ENCODE peak calls at places on chromosomes 16 and 17, in four cellular contexts. H is K562, F is H1, N is HepG2. P is an unnamed sample.
A peak's percentile ranks its signal among the peaks of the same experiment; 100 is the strongest.

GRCh38 chr17:73455050-73455687 is 143.4 kb upstream of the CDC42EP4 start:
- DNase-seq in H (no peak), F (no peak), N (no peak), P (no peak)

GRCh38 chr17:45336390-45337182 is 19.8 kb upstream of the MAP3K14 start:
- DNase-seq in H (no peak), F (no peak), N (no peak), P (no peak)

GRCh38 chr16:51180719-51181494 is 29.8 kb upstream of the SALL1 start:
- DNase-seq in H (no peak), F (no peak), N (no peak), P (no peak)

GRCh38 chr16:69937465-69937951 is 13.6 kb upstream of the CLEC18A start:
- DNase-seq in H (peak; percentile 30), F (no peak), N (peak; percentile 50), P (peak; percentile 72)

GRCh38 chr17:1438593-1439083 is 17.4 kb downstream of the CRK start:
- DNase-seq in H (peak; percentile 56), F (no peak), N (no peak), P (no peak)

GRCh38 chr16:52090080-52090479 is 456.9 kb downstream of the TOX3 start:
- DNase-seq in H (no peak), F (no peak), N (no peak), P (no peak)

GRCh38 chr17:3740611-3741073 is 16.9 kb downstream of the HASPIN start:
- DNase-seq in H (no peak), F (no peak), N (no peak), P (no peak)

GRCh38 chr16:9802160-9802559 is 380.1 kb downstream of the GRIN2A start:
- DNase-seq in H (no peak), F (no peak), N (no peak), P (no peak)

GRCh38 chr16:19291459-19291858 is 5.9 kb downstream of the CLEC19A start:
- DNase-seq in H (no peak), F (no peak), N (no peak), P (no peak)

GRCh38 chr17:70073326-70073725 is 1.7 kb upstream of the KCNJ16 start:
- DNase-seq in H (no peak), F (no peak), N (no peak), P (no peak)

GRCh38 chr17:33968350-33969044 is 286.6 kb upstream of the CCL2 start:
- DNase-seq in H (peak; percentile 42), F (no peak), N (no peak), P (no peak)

GRCh38 chr16:71855937-71856662 is 10.3 kb downstream of the ATXN1L start:
- DNase-seq in H (no peak), F (no peak), N (no peak), P (no peak)

GRCh38 chr17:77677210-77677609 is 281.3 kb upstream of the TNRC6C start:
- DNase-seq in H (no peak), F (no peak), N (no peak), P (no peak)

GRCh38 chr17:77963441-77963840 is 4.9 kb downstream of the TNRC6C start:
- DNase-seq in H (peak; percentile 80), F (no peak), N (peak; percentile 75), P (no peak)

GRCh38 chr16:85998178-85998867 is 99.4 kb downstream of the IRF8 start:
- DNase-seq in H (no peak), F (no peak), N (no peak), P (no peak)

GRCh38 chr17:66359351-66359750 is 56.9 kb downstream of the PRKCA start:
- DNase-seq in H (no peak), F (no peak), N (no peak), P (no peak)

GRCh38 chr17:82019905-82020873 is 2.5 kb downstream of the CENPX start:
- DNase-seq in H (peak; percentile 81), F (peak; percentile 93), N (peak; percentile 77), P (peak; percentile 65)

GRCh38 chr17:40915199-40915661 is 22.2 kb downstream of the KRT23 start:
- DNase-seq in H (no peak), F (no peak), N (peak; percentile 96), P (peak; percentile 90)

GRCh38 chr16:85437161-85438052 is 175.7 kb upstream of the GSE1 start:
- DNase-seq in H (peak; percentile 73), F (no peak), N (no peak), P (no peak)

GRCh38 chr17:151886-152859 is 14.8 kb downstream of the SCGB1C2 start:
- DNase-seq in H (no peak), F (peak; percentile 40), N (no peak), P (no peak)

GRCh38 chr16:30525844-30526136 is 576 bp downstream of the ZNF768 start:
- DNase-seq in H (no peak), F (no peak), N (no peak), P (no peak)

GRCh38 chr17:27370776-27371175 is 76.9 kb downstream of the WSB1 start:
- DNase-seq in H (no peak), F (no peak), N (no peak), P (no peak)

GRCh38 chr17:43548689-43549379 is 2.7 kb upstream of the ETV4 start:
- DNase-seq in H (no peak), F (no peak), N (no peak), P (no peak)
- TF ChIP-seq MAFK in H (no peak), F (no peak), N (no peak), P (no peak)

DNA sequence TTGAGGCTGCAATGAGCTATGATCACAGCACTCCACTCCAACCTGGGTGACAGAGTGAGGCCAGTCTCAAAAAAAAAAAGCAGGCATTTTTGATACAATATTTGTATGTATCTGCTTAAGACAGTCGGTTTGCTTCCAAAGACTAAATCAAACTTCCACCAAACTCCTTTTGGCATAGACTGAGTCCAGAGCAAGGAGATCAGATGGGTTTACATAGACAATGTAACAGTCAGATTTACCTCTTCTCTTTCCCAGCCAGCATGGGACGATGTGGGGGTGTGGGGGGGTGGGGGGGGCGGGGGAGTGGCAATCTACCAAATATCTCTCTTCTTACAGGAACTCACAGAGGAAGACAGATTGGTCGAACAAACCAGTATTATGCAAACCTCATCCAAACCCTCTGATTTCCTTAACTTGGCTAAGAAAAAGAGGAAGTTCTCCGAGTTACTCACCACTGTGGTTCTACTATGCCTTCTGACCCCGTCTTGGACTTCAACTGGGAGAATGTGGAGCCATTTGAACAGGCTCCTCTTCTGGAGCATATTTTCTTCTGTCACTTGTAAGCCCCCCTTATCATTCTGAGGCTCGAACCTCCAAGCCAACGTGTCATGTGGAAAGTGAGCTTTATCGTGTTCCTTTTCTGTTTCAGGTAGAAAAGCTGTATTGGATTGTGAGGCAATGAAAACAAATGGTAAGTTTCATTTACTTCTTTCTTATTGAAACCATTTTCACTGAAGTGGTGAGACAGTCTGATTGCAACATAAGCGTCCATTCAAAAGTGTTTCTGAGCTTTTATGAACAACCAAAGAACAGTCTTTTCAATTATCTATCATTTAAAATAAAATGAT is at the start of gene MILR1:
- DNase-seq in H (peak; percentile 86), F (no peak), N (no peak), P (peak; percentile 56)
- TF ChIP-seq EP300 in H (peak; percentile 77), F (no peak), N (no peak), P (no peak)

GRCh38 chr17:57111386-57111785 is 26.3 kb downstream of the AKAP1 start:
- DNase-seq in H (no peak), F (no peak), N (no peak), P (no peak)

GRCh38 chr17:57108656-57109392 is 23.8 kb downstream of the AKAP1 start:
- DNase-seq in H (no peak), F (no peak), N (no peak), P (no peak)

GRCh38 chr17:57110152-57110542 is 25.1 kb downstream of the AKAP1 start:
- DNase-seq in H (no peak), F (no peak), N (no peak), P (no peak)

GRCh38 chr17:57110579-57111367 is 25.7 kb downstream of the AKAP1 start:
- DNase-seq in H (no peak), F (no peak), N (no peak), P (no peak)

GRCh38 chr17:57109393-57110151 is 24.5 kb downstream of the AKAP1 start:
- DNase-seq in H (no peak), F (no peak), N (no peak), P (no peak)
- TF ChIP-seq MAFK in H (no peak), F (no peak), N (no peak), P (no peak)

GRCh38 chr16:77190190-77190477 is 856 bp upstream of the MON1B start:
- DNase-seq in H (no peak), F (no peak), N (no peak), P (no peak)

GRCh38 chr16:77194295-77195231 is 3.6 kb downstream of the MON1B start:
- DNase-seq in H (no peak), F (peak; percentile 20), N (no peak), P (no peak)

GRCh38 chr16:77193377-77193776 is 2.4 kb downstream of the MON1B start:
- DNase-seq in H (no peak), F (no peak), N (no peak), P (no peak)

GRCh38 chr16:77191259-77191969 is 424 bp downstream of the MON1B start:
- DNase-seq in H (peak; percentile 65), F (no peak), N (no peak), P (no peak)

DNA sequence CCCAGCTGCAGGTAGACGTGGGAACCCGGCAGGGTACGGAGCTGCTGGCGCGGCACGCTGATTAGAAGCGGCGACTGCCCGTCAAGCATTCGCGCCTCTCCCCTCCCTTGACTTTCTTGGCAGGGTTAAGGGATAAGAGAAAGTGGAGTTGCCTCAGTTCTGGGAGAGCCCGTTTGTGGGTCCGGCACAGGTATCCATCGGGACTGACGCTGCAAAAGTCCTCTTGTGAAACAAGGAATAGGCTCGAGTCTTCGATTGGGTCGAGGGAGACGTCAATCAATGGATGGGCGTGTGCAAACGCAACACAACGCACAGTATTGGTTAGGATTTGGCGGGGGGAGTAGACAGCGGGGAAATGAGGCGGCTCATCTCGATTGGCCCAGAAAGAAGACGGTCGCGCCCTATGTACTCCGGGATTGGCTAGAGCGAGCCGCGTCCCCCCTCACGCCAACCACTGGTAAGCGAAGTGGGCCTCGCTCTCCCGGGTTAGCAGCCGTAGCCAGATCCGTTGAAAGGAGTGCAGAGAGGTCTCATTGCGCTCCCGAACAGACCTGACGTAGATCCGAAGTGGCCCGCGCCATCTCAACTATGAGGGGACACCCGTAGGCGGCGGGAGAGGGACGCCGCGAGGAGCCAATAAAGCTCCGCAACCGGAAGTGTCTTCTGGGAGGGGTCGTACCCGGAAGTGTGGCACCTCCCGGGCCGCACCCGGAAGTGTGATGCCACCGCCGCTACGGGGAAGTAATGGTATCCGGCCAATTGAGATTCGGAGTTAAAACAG is at the start of gene MON1B:
- DNase-seq in H (peak; percentile 97), F (peak; percentile 89), N (peak; percentile 99), P (peak; percentile 99)
- TF ChIP-seq EP300 in H (no peak), F (no peak), N (no peak), P (no peak)

GRCh38 chr16:83068686-83069085 is 441.9 kb downstream of the CDH13 start:
- DNase-seq in H (no peak), F (no peak), N (no peak), P (no peak)
- TF ChIP-seq MAFK in H (no peak), F (no peak), N (no peak), P (no peak)

GRCh38 chr16:4734063-4734729 is at the start of the genes ANKS3 and DNAAF8:
- DNase-seq in H (peak; percentile 96), F (peak; percentile 89), N (peak; percentile 96), P (peak; percentile 99)
- TF ChIP-seq EP300 in H (no peak), F (peak; percentile 34), N (no peak), P (no peak)

GRCh38 chr16:7853197-7853596 is 520.6 kb downstream of the RBFOX1 start:
- DNase-seq in H (no peak), F (no peak), N (no peak), P (no peak)

DNA sequence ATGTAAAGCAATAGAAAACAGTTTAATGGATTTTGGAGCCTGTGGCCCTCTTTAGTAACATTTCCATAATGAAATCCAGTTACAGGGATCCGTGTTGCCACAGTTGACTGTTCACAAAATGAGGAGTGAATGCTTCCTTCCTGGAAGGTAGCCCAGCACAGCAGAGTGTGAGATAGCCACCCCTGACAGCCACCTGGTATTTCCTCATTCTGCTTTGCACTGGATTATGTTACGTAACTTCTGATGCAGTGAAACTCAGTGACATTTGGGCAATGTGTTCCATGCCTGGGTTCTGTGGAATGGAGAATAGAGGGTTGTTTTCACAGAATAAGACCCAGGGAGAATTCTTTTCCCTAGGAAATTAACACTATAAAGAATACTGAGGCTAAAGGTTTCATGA is 517.2 kb downstream of the RBFOX1 start:
- DNase-seq in H (no peak), F (no peak), N (no peak), P (no peak)
- TF ChIP-seq MAFK in H (no peak), F (no peak), N (no peak), P (no peak)